ENCODE peak calls at places on chromosomes 16 and 17, in four cellular contexts. F, B, W and Z are unnamed samples.

GRCh38 chr17:27207073-27207511 is 86.8 kb upstream of the WSB1 start:
- DNase-seq in F (peak; percentile 71), B (no peak), W (no peak), Z (no peak)

GRCh38 chr17:26818736-26819135 is 475.2 kb upstream of the WSB1 start:
- DNase-seq in F (peak; percentile 47), W (peak; percentile 19), B (no peak), Z (no peak)

GRCh38 chr16:81997738-81998137 is 13.5 kb downstream of the SDR42E1 start:
- DNase-seq in B (no peak), W (no peak), F (peak; percentile 81), Z (no peak)

GRCh38 chr17:16447676-16448075 is 32.3 kb downstream of the TRPV2 start:
- DNase-seq in F (no peak), W (no peak), B (no peak), Z (no peak)

GRCh38 chr16:30901201-30902069 is 5.0 kb downstream of the CTF1 start:
- DNase-seq in F (no peak), B (no peak), W (no peak), Z (no peak)

GRCh38 chr17:10769840-10770239 is 34.1 kb downstream of the TMEM238L start:
- DNase-seq in W (no peak), B (no peak), F (no peak), Z (no peak)

GRCh38 chr17:38469875-38470274 is 41.6 kb downstream of the ARHGAP23 start:
- DNase-seq in W (no peak), B (peak; percentile 49), F (peak; percentile 72), Z (no peak)

GRCh38 chr16:10511829-10512228 is 68.6 kb downstream of the EMP2 start:
- DNase-seq in F (no peak), B (no peak), W (no peak), Z (no peak)

GRCh38 chr17:79838541-79839274 is 532 bp downstream of the CBX4 start:
- DNase-seq in B (peak; percentile 69), W (no peak), F (peak; percentile 52), Z (no peak)

GRCh38 chr16:50697881-50698767 is 4.7 kb downstream of the NOD2 start:
- DNase-seq in F (peak; percentile 46), B (no peak), W (no peak), Z (peak; percentile 65)

GRCh38 chr17:42803074-42803883 is 4.6 kb downstream of the CNTD1 start:
- DNase-seq in W (no peak), B (no peak), F (peak; percentile 35), Z (no peak)

GRCh38 chr16:47084198-47084597 is 59.5 kb downstream of the NETO2 start:
- DNase-seq in W (no peak), B (no peak), F (no peak), Z (no peak)

GRCh38 chr17:57663326-57664070 is 81.6 kb downstream of the CCDC182 start:
- DNase-seq in F (no peak), W (no peak), B (no peak), Z (no peak)

GRCh38 chr16:23595246-23595950 is 718 bp downstream of the NDUFAB1 start:
- DNase-seq in F (no peak), W (no peak), B (no peak), Z (no peak)

GRCh38 chr16:31664683-31665482 is 137.2 kb downstream of the AHSP start:
- DNase-seq in F (peak; percentile 16), W (no peak), B (no peak), Z (no peak)

GRCh38 chr17:76598004-76598439 is 12.4 kb upstream of the ST6GALNAC2 start:
- DNase-seq in W (no peak), B (no peak), F (no peak), Z (no peak)

GRCh38 chr17:49646391-49647255 is 31.3 kb downstream of the SPOP start:
- DNase-seq in F (peak; percentile 77), B (no peak), W (no peak), Z (peak; percentile 45)

GRCh38 chr16:87715231-87715630 is 50.6 kb downstream of the KLHDC4 start:
- DNase-seq in B (no peak), F (no peak), W (no peak), Z (no peak)

GRCh38 chr17:10768766-10769383 is 35.0 kb downstream of the TMEM238L start:
- DNase-seq in F (no peak), W (no peak), B (no peak), Z (no peak)

GRCh38 chr17:41689497-41690299 is 1.0 kb downstream of the EIF1 start:
- DNase-seq in F (peak; percentile 69), B (no peak), W (no peak), Z (no peak)

GRCh38 chr17:75518983-75519540 is 2.7 kb downstream of the TSEN54 start:
- DNase-seq in F (no peak), W (no peak), B (no peak), Z (no peak)

GRCh38 chr17:14048169-14048568 is 21.1 kb upstream of the COX10 start:
- DNase-seq in W (no peak), F (no peak), B (peak; percentile 33), Z (no peak)

GRCh38 chr17:63150994-63151464 is 185.0 kb downstream of the TANC2 start:
- DNase-seq in F (peak; percentile 80), B (no peak), W (no peak), Z (no peak)

GRCh38 chr17:55843785-55844184 is 92.9 kb downstream of the PCTP start:
- DNase-seq in B (no peak), F (no peak), W (no peak), Z (no peak)

GRCh38 chr17:83109793-83110645 is 30.6 kb downstream of the METRNL start:
- DNase-seq in F (peak; percentile 97), W (no peak), B (no peak), Z (no peak)

GRCh38 chr17:80169107-80169506 is 723 bp upstream of the CARD14 start:
- DNase-seq in F (no peak), B (peak; percentile 46), W (no peak), Z (no peak)

GRCh38 chr17:56269509-56269908 is 116.2 kb downstream of the ANKFN1 start:
- DNase-seq in F (no peak), B (no peak), W (no peak), Z (no peak)

GRCh38 chr17:74424658-74425057 is 7.2 kb upstream of the GPRC5C start:
- DNase-seq in B (no peak), F (no peak), W (no peak), Z (no peak)
- TF ChIP-seq CHD1 in B (no peak), F (no peak), W (no peak), Z (no peak)

GRCh38 chr16:49593423-49594040 is 219.9 kb downstream of the C16orf78 start:
- DNase-seq in W (no peak), B (no peak), F (no peak), Z (no peak)
- TF ChIP-seq CHD1 in W (no peak), B (no peak), F (no peak), Z (no peak)

GRCh38 chr17:28675485-28675884 is 13.5 kb downstream of the SUPT6H start:
- DNase-seq in B (no peak), F (peak; percentile 52), W (no peak), Z (no peak)

GRCh38 chr17:28675980-28676379 is 14.0 kb downstream of the SUPT6H start:
- DNase-seq in B (no peak), F (no peak), W (no peak), Z (no peak)
- TF ChIP-seq CHD1 in B (no peak), F (no peak), W (no peak), Z (no peak)

DNA sequence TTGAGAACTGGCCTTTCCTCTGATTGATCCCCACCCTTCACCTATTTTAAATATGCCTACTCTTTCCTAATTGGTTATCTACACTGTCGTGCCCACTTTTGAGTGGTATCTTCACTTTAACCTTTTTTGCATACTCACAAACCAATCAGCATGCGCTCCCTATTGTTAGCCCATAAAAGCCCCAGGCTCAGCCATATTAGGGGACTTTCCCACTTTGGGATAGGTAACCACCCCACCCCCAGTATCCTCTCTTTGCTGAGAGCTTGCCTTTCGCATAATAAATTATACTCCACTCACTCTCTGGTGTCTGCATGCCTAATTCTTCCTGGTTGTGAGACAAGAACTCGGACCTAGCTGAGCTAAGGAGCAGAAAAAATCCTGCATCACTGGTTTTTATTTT is 59.5 kb upstream of the NOL11 start:
- DNase-seq in W (no peak), F (no peak), B (no peak), Z (no peak)
- TF ChIP-seq CHD1 in W (no peak), F (no peak), B (no peak), Z (no peak)

GRCh38 chr16:17159616-17160015 is 311.1 kb downstream of the XYLT1 start:
- DNase-seq in F (no peak), B (no peak), W (no peak), Z (no peak)
- TF ChIP-seq CHD1 in F (no peak), B (no peak), W (no peak), Z (no peak)

GRCh38 chr16:72909196-72909595 is 138.7 kb downstream of the ZFHX3 start:
- DNase-seq in F (no peak), W (no peak), B (no peak), Z (no peak)
- TF ChIP-seq CHD1 in F (no peak), W (no peak), B (no peak), Z (no peak)

GRCh38 chr16:2818278-2818876 is 1.3 kb downstream of the PRSS21 start:
- DNase-seq in B (peak; percentile 45), W (no peak), F (no peak), Z (no peak)

GRCh38 chr16:2816751-2817495 is at the start of gene PRSS21:
- DNase-seq in W (no peak), B (peak; percentile 94), F (no peak), Z (no peak)

GRCh38 chr16:2819179-2819938 is 2.3 kb downstream of the PRSS21 start:
- DNase-seq in F (no peak), B (no peak), W (no peak), Z (no peak)

GRCh38 chr16:2815299-2815771 is 1.7 kb upstream of the PRSS21 start:
- DNase-seq in F (no peak), B (no peak), W (no peak), Z (no peak)

GRCh38 chr16:2817496-2818277 is 650 bp downstream of the PRSS21 start:
- DNase-seq in B (peak; percentile 90), W (no peak), F (no peak), Z (no peak)
- TF ChIP-seq CHD1 in B (no peak), W (no peak), F (no peak), Z (no peak)

GRCh38 chr17:32288600-32288999 is 23.0 kb downstream of the RHBDL3 start:
- DNase-seq in W (no peak), B (no peak), F (no peak), Z (no peak)

GRCh38 chr17:32285770-32286517 is 20.3 kb downstream of the RHBDL3 start:
- DNase-seq in W (no peak), F (no peak), B (no peak), Z (no peak)

GRCh38 chr17:32287804-32288511 is 22.3 kb downstream of the RHBDL3 start:
- DNase-seq in F (no peak), B (no peak), W (no peak), Z (no peak)

GRCh38 chr17:32286518-32286900 is 20.9 kb downstream of the RHBDL3 start:
- DNase-seq in B (peak; percentile 71), F (no peak), W (no peak), Z (no peak)

GRCh38 chr17:32289454-32289853 is 23.8 kb downstream of the RHBDL3 start:
- DNase-seq in W (no peak), F (no peak), B (no peak), Z (no peak)
- TF ChIP-seq CHD1 in W (no peak), F (no peak), B (no peak), Z (no peak)